ENCODE peak calls at places on chromosomes 13 and 19, in six cellular contexts. One of them, this sample, is unnamed.

GRCh38 chr13:76882431-76882830 is 3.8 kb downstream of the KCTD12 start:
- DNase-seq in smooth muscle cell of the brain vasculature: no peak
- DNase-seq in HS-5: no peak
- DNase-seq in left colon: no peak
- DNase-seq in amniotic stem cell: no peak
- DNase-seq in activated CD4-positive, alpha-beta T cell treated with anti-CD3 and anti-CD28 coated beads for 48 hours: no peak
- DNase-seq in this sample: no peak

GRCh38 chr13:101554420-101555125 is 102.1 kb downstream of the ITGBL1 start:
- DNase-seq in smooth muscle cell of the brain vasculature: no peak
- DNase-seq in HS-5: no peak
- DNase-seq in left colon: no peak
- DNase-seq in amniotic stem cell: no peak
- DNase-seq in activated CD4-positive, alpha-beta T cell treated with anti-CD3 and anti-CD28 coated beads for 48 hours: no peak
- DNase-seq in this sample: no peak

GRCh38 chr13:97566907-97567306 is 132.9 kb downstream of the RAP2A start:
- DNase-seq in smooth muscle cell of the brain vasculature: no peak
- DNase-seq in HS-5: no peak
- DNase-seq in left colon: no peak
- DNase-seq in amniotic stem cell: no peak
- DNase-seq in activated CD4-positive, alpha-beta T cell treated with anti-CD3 and anti-CD28 coated beads for 48 hours: no peak
- DNase-seq in this sample: no peak

GRCh38 chr13:111903143-111903542 is 163.8 kb upstream of the SOX1 start:
- DNase-seq in smooth muscle cell of the brain vasculature: no peak
- DNase-seq in HS-5: no peak
- DNase-seq in left colon: no peak
- DNase-seq in amniotic stem cell: no peak
- DNase-seq in activated CD4-positive, alpha-beta T cell treated with anti-CD3 and anti-CD28 coated beads for 48 hours: no peak
- DNase-seq in this sample: no peak

GRCh38 chr19:57927587-57927986 is 7.6 kb downstream of the ZNF418 start:
- DNase-seq in smooth muscle cell of the brain vasculature: no peak
- DNase-seq in HS-5: no peak
- DNase-seq in left colon: no peak
- DNase-seq in amniotic stem cell: no peak
- DNase-seq in activated CD4-positive, alpha-beta T cell treated with anti-CD3 and anti-CD28 coated beads for 48 hours: no peak
- DNase-seq in this sample: no peak

GRCh38 chr19:13398780-13399726 is 107.2 kb downstream of the CACNA1A start:
- DNase-seq in smooth muscle cell of the brain vasculature: peak
- DNase-seq in HS-5: peak
- DNase-seq in left colon: no peak
- DNase-seq in amniotic stem cell: peak
- DNase-seq in activated CD4-positive, alpha-beta T cell treated with anti-CD3 and anti-CD28 coated beads for 48 hours: no peak
- DNase-seq in this sample: no peak

GRCh38 chr19:5560156-5560555 is 7.6 kb downstream of the TINCR start:
- DNase-seq in smooth muscle cell of the brain vasculature: no peak
- DNase-seq in HS-5: no peak
- DNase-seq in left colon: no peak
- DNase-seq in amniotic stem cell: no peak
- DNase-seq in activated CD4-positive, alpha-beta T cell treated with anti-CD3 and anti-CD28 coated beads for 48 hours: no peak
- DNase-seq in this sample: no peak

GRCh38 chr13:76791290-76791664 is 94.9 kb downstream of the KCTD12 start:
- DNase-seq in smooth muscle cell of the brain vasculature: no peak
- DNase-seq in HS-5: no peak
- DNase-seq in left colon: no peak
- DNase-seq in amniotic stem cell: no peak
- DNase-seq in activated CD4-positive, alpha-beta T cell treated with anti-CD3 and anti-CD28 coated beads for 48 hours: no peak
- DNase-seq in this sample: no peak

GRCh38 chr13:105273665-105274222 is 1261.7 kb downstream of the EFNB2 start:
- DNase-seq in smooth muscle cell of the brain vasculature: no peak
- DNase-seq in HS-5: no peak
- DNase-seq in left colon: no peak
- DNase-seq in amniotic stem cell: no peak
- DNase-seq in activated CD4-positive, alpha-beta T cell treated with anti-CD3 and anti-CD28 coated beads for 48 hours: no peak
- DNase-seq in this sample: no peak

GRCh38 chr13:36038785-36039415 is 92.3 kb downstream of the DCLK1 start:
- DNase-seq in smooth muscle cell of the brain vasculature: no peak
- DNase-seq in HS-5: no peak
- DNase-seq in left colon: no peak
- DNase-seq in amniotic stem cell: no peak
- DNase-seq in activated CD4-positive, alpha-beta T cell treated with anti-CD3 and anti-CD28 coated beads for 48 hours: no peak
- DNase-seq in this sample: no peak

GRCh38 chr19:17530586-17530985 is 19.1 kb downstream of the PGLS start:
- DNase-seq in smooth muscle cell of the brain vasculature: no peak
- DNase-seq in HS-5: no peak
- DNase-seq in left colon: no peak
- DNase-seq in amniotic stem cell: no peak
- DNase-seq in activated CD4-positive, alpha-beta T cell treated with anti-CD3 and anti-CD28 coated beads for 48 hours: no peak
- DNase-seq in this sample: no peak

This sample was measured in glutamatergic neuron.